ENCODE peak calls at places on chromosomes 5 and 9, in five cellular contexts. R, E, V, K and Q are unnamed samples.
A peak's percentile ranks its signal among the peaks of the same experiment; 100 is the strongest.

GRCh38 chr9:112489039-112489546 is 2.5 kb downstream of the KIAA1958 start:
- DNase-seq in E (no peak), R (no peak), V (no peak), K (no peak), Q (no peak)

GRCh38 chr5:163259495-163259894 is 177.9 kb upstream of the CCNG1 start:
- DNase-seq in V (no peak), K (no peak), R (no peak), E (no peak), Q (no peak)

GRCh38 chr5:73529081-73529480 is 30.8 kb downstream of the BTF3 start:
- DNase-seq in E (no peak), V (no peak), R (no peak), K (no peak), Q (no peak)

GRCh38 chr9:121814594-121814993 is 163.2 kb downstream of the DAB2IP start:
- DNase-seq in R (no peak), V (no peak), E (no peak), K (no peak), Q (no peak)

GRCh38 chr9:929719-930118 is 46.7 kb upstream of the DMRT3 start:
- DNase-seq in K (no peak), V (no peak), E (no peak), R (no peak), Q (no peak)

GRCh38 chr5:129241755-129242154 is 147.2 kb downstream of the ISOC1 start:
- DNase-seq in E (no peak), R (no peak), K (no peak), V (no peak), Q (no peak)

GRCh38 chr5:33049845-33050244 is 338.7 kb downstream of the NPR3 start:
- DNase-seq in K (no peak), R (no peak), E (no peak), V (peak; percentile 5), Q (no peak)

GRCh38 chr5:179732918-179733763 is 519 bp downstream of the MAML1 start:
- DNase-seq in K (peak; percentile 16), E (peak; percentile 78), V (peak; percentile 35), R (peak; percentile 22), Q (peak; percentile 29)

GRCh38 chr5:120552638-120553037 is 88.5 kb downstream of the PRR16 start:
- DNase-seq in R (no peak), E (no peak), V (no peak), K (no peak), Q (no peak)

GRCh38 chr5:10567181-10567591 is 3.3 kb downstream of the ANKRD33B start:
- DNase-seq in E (no peak), K (no peak), V (no peak), R (no peak), Q (no peak)

GRCh38 chr9:19999491-20000057 is 210.7 kb upstream of the SLC24A2 start:
- DNase-seq in R (no peak), V (peak; percentile 3), K (peak; percentile 58), E (no peak), Q (no peak)

GRCh38 chr9:121541256-121541655 is 41.6 kb upstream of the GGTA1 start:
- DNase-seq in K (no peak), E (no peak), V (no peak), R (no peak), Q (no peak)

GRCh38 chr5:10479226-10479721 is 37.6 kb downstream of the ROPN1L start:
- DNase-seq in V (no peak), R (no peak), K (no peak), E (no peak), Q (no peak)

GRCh38 chr9:94703488-94704140 is 22.9 kb upstream of the AOPEP start:
- DNase-seq in R (no peak), V (no peak), K (no peak), E (no peak), Q (no peak)

GRCh38 chr9:78218890-78219289 is 17.0 kb upstream of the CEP78 start:
- DNase-seq in K (no peak), E (no peak), R (no peak), V (no peak), Q (no peak)

GRCh38 chr5:158054388-158055092 is 195.6 kb upstream of the CLINT1 start:
- DNase-seq in E (no peak), K (no peak), R (no peak), V (no peak), Q (no peak)

GRCh38 chr9:105883847-105884246 is 189.5 kb downstream of the TMEM38B start:
- DNase-seq in R (no peak), K (no peak), V (no peak), E (no peak), Q (no peak)

GRCh38 chr9:37198034-37198718 is 77.8 kb downstream of the ZCCHC7 start:
- DNase-seq in E (no peak), K (no peak), R (no peak), V (no peak), Q (no peak)

GRCh38 chr5:6403416-6403815 is 25.1 kb upstream of the MED10 start:
- DNase-seq in E (no peak), V (no peak), K (no peak), R (no peak), Q (no peak)

GRCh38 chr9:137807721-137808703 is 69.6 kb upstream of the CACNA1B start:
- DNase-seq in E (no peak), R (no peak), K (no peak), V (no peak), Q (no peak)

GRCh38 chr5:39494099-39494498 is 69.3 kb upstream of the DAB2 start:
- DNase-seq in V (no peak), E (no peak), R (no peak), K (no peak), Q (no peak)

GRCh38 chr5:76401801-76402250 is 1.3 kb upstream of the IQGAP2 start:
- DNase-seq in K (no peak), E (no peak), V (no peak), R (no peak), Q (no peak)

GRCh38 chr9:129312251-129312650 is 134.2 kb upstream of the IER5L start:
- DNase-seq in V (no peak), K (no peak), R (no peak), E (peak; percentile 18), Q (no peak)